ENCODE peak calls at places on chromosomes 13 and 19, in four cellular contexts. U is tibial nerve, L is ovary, V is IMR-90. G is an unnamed sample. For H3K9me3 and H3K4me1, the result is how much of the 10 kb centered on the place peaks cover.

GRCh38 chr13:111658150-111659100 is 338.0 kb downstream of the TEX29 start:
- DNase-seq in U (no peak), L (no peak), V (no peak), G (no peak)

GRCh38 chr13:97194473-97194872 is 27.7 kb upstream of the MBNL2 start:
- DNase-seq in U (no peak), L (no peak), V (peak), G (no peak)

GRCh38 chr19:20667281-20667680 is 5.9 kb upstream of the ZNF626 start:
- DNase-seq in U (no peak), L (no peak), V (no peak), G (no peak)

GRCh38 chr13:112771877-112772538 is 82.2 kb downstream of the ATP11A start:
- DNase-seq in U (no peak), L (no peak), V (no peak), G (no peak)

GRCh38 chr13:20824762-20825161 is 51.0 kb upstream of the EEF1AKMT1 start:
- DNase-seq in U (no peak), L (no peak), V (peak), G (no peak)

GRCh38 chr13:111398715-111399299 is 78.4 kb downstream of the TEX29 start:
- DNase-seq in U (no peak), L (no peak), V (no peak), G (no peak)

GRCh38 chr19:11090264-11091032 is 1.2 kb downstream of the LDLR start:
- DNase-seq in U (peak), L (peak), V (peak), G (peak)

GRCh38 chr19:55528030-55528801 is 8.7 kb downstream of the SBK2 start:
- DNase-seq in U (no peak), L (no peak), V (peak), G (no peak)

GRCh38 chr13:102487330-102487729 is 85.5 kb upstream of the FGF14 start:
- DNase-seq in U (no peak), L (no peak), V (no peak), G (no peak)

GRCh38 chr13:95456837-95457236 is 95.7 kb upstream of the CLDN10 start:
- DNase-seq in U (no peak), L (no peak), V (no peak), G (no peak)

GRCh38 chr13:33229446-33230177 is 55.9 kb downstream of the STARD13 start:
- DNase-seq in U (peak), L (no peak), V (no peak), G (no peak)

GRCh38 chr19:5138606-5139594 is 170.0 kb downstream of the KDM4B start:
- DNase-seq in U (peak), L (peak), V (peak), G (no peak)

GRCh38 chr19:50796128-50796633 is 6.0 kb downstream of the ACP4 start:
- DNase-seq in U (no peak), L (no peak), V (no peak), G (no peak)

GRCh38 chr13:97904059-97904458 is 49.4 kb upstream of the IPO5 start:
- DNase-seq in U (no peak), L (no peak), V (no peak), G (no peak)

GRCh38 chr19:10419646-10420443 is 493 bp upstream of the PDE4A start:
- DNase-seq in U (no peak), L (peak), V (peak), G (no peak)

GRCh38 chr19:34677386-34678084 is at the start of gene ZNF302:
- DNase-seq in U (peak), L (peak), V (peak), G (peak)

GRCh38 chr13:88436974-88437373 is 765.8 kb downstream of the SLITRK5 start:
- DNase-seq in U (no peak), L (no peak), V (no peak), G (no peak)

GRCh38 chr19:3189702-3190469 is 4.2 kb downstream of the NCLN start:
- DNase-seq in U (no peak), L (no peak), V (no peak), G (no peak)

GRCh38 chr19:45152504-45153338 is 8.1 kb downstream of the NKPD1 start:
- DNase-seq in U (peak), L (peak), V (peak), G (peak)

GRCh38 chr19:50896591-50897190 is 14.5 kb downstream of the KLK4 start:
- DNase-seq in U (no peak), L (no peak), V (peak), G (peak)

GRCh38 chr19:49119411-49120324 is at the start of gene PPFIA3:
- DNase-seq in U (peak), L (peak), V (peak), G (peak)

GRCh38 chr19:5621311-5621944 is 1.1 kb downstream of the SAFB2 start:
- DNase-seq in U (peak), L (peak), V (no peak), G (peak)

GRCh38 chr19:952680-953500 is 27.1 kb downstream of the ARID3A start:
- DNase-seq in U (no peak), L (peak), V (no peak), G (peak)

GRCh38 chr19:40420766-40421467 is 4.9 kb downstream of the SERTAD1 start:
- DNase-seq in U (peak), L (peak), V (peak), G (peak)

GRCh38 chr19:44725251-44725650 is 23.3 kb upstream of the BCL3 start:
- DNase-seq in U (no peak), L (no peak), V (no peak), G (no peak)

GRCh38 chr19:5144545-5145179 is 175.7 kb downstream of the KDM4B start:
- DNase-seq in U (no peak), L (peak), V (no peak), G (no peak)

GRCh38 chr13:94416454-94417080 is 62.9 kb downstream of the DCT start:
- DNase-seq in U (no peak), L (no peak), V (peak), G (no peak)

GRCh38 chr13:88857256-88857655 is 1186.1 kb downstream of the SLITRK5 start:
- DNase-seq in U (no peak), L (no peak), V (no peak), G (no peak)

GRCh38 chr19:3660493-3661219 is 34.1 kb upstream of the CACTIN start:
- DNase-seq in U (no peak), L (no peak), V (no peak), G (no peak)

GRCh38 chr13:112960671-112961070 is 8.3 kb upstream of the MCF2L start:
- DNase-seq in U (no peak), L (no peak), V (no peak), G (no peak)

DNA sequence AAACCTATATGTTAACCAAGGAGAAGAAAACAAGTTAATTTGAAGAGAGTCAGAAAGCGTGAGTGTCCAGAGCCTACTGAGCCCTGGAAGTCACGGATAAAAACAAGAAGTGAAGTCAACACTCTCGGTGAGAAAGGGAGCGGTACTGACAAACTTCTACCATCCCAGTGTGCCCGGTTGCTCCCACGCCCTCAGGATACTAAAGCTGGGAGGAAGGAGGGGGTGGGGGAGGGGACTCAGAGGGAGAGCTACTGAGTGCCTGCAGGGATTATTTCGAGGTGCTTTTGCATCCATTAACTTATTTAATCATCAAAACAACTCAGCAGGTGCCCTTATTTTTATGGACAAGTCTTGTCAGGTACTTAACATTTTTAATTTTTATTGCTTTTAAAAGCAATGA is 166.2 kb downstream of the ZIC5 start:
- DNase-seq in U (no peak), L (no peak), V (no peak), G (no peak)
- H3K9me3 ChIP-seq in U (under half), L (under half), V (under half), G (under half)

GRCh38 chr19:33325920-33326319 is 23.6 kb upstream of the CEBPA start:
- DNase-seq in U (peak), L (no peak), V (no peak), G (no peak)
- H3K4me1 ChIP-seq in U (under half), L (under half), V (under half), G (under half)

DNA sequence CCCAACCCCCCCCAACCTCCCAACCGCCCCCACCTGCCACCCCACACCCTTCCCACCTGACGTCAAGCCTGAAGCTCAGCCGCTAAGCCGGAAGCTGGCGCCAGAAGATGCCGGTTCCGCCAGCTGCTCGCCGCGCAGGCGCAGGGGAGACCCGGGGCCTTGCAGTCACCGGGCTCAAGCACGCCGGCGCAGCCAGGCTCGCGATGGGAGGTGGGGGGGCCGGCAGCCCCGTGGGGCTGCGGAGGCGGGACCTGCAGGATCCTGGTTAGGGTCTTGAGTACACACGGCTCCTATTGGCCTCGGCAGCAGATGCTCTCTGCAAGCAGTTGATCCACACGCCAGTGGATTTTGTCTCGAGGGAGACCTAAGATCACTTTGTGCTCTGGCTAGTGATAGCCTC is at the start of gene LIG4:
- DNase-seq in U (peak), L (peak), V (peak), G (peak)
- TF ChIP-seq POLR2A in U (no peak), L (no peak), V (no peak), G (peak)

GRCh38 chr13:50919291-50919690 is 9.7 kb downstream of the RNASEH2B start:
- DNase-seq in U (no peak), L (no peak), V (peak), G (no peak)

GRCh38 chr13:50928088-50928487 is 18.5 kb downstream of the RNASEH2B start:
- DNase-seq in U (no peak), L (no peak), V (no peak), G (no peak)

GRCh38 chr13:50921706-50922105 is 12.1 kb downstream of the RNASEH2B start:
- DNase-seq in U (no peak), L (no peak), V (no peak), G (no peak)

GRCh38 chr13:50924025-50924424 is 14.4 kb downstream of the RNASEH2B start:
- DNase-seq in U (no peak), L (no peak), V (no peak), G (no peak)

DNA sequence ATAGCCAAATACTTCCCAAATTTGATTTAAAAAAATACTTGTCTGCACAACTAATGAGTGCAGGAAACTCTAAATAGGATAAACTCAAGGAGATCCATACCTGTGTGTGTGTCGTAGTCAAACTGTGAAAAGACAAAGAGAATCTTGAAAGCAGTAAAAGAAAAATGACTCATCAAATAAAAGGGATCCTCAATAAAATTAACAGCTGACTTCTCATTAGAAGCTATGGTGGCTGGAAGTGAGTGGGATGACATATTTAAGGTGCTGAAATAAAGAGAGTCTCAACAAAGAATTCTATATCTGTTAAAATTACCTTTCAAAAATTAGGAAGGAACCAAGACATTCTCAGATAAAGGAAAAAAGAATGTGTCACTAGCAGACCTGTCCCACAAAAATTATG is 13.7 kb downstream of the RNASEH2B start:
- DNase-seq in U (no peak), L (no peak), V (no peak), G (no peak)
- H3K9me3 ChIP-seq in U (under half), L (under half), V (under half), G (under half)

DNA sequence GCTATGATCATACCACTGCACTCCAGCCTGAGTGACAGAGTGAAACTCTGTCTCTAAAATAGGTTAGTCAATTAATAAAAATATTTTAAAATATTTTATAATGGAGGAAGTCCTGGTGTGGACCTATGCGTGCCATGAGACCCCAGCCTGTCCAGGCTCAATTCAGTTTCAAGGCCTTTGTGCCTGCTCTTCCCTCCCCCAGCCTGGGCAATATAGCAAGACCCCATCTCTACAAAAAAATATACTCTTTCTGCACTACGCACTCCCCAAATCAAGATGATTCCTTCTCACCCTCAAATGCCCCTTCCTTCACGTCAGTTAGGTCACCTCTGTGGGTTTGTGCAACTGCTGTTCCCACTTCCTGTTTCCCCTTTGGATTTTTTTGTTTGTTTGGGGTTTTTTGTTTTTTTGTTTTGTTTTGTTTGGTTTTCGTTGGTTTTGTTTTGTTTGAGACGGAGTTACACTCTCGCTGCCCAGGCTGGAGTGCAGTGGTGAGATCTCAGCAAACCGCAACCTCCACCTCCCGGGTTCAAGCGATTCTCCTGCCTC is 1.4 kb upstream of the HSH2D start:
- DNase-seq in U (no peak), L (no peak), V (no peak), G (no peak)
- H3K4me1 ChIP-seq in U (under half), L (under half), V (under half), G (under half)

DNA sequence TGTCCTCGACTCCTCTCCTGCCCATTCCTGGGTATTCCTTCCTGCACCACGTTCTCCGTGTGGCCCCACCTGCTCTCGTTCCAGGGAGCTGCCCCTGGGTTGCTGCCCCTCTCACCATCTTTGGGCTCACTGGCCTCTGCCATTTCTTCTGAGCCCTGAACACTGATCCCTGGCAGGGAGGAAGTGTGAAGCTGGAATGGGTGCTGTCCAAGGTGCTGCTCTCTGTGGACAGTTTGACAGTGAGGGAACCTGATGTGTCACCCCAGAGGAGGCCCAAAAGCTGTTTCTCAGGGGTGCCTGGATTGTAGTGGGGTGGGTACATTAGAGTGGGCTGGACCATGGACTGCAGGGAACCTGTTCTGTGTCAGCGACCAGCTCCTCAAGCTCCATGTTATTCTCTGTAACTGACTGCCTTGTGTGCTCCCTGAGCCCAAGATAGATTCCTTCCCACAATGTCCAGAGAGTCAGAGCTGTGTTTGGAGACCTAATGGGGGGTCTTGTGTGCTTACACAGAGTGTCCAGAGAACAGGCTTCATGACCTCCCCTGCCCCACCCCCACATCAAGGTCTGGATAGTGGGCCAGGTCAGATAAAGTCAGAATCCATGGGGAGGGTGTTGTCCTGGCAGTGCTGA is 7.2 kb upstream of the CEACAM8 start:
- DNase-seq in U (no peak), L (no peak), V (peak), G (no peak)
- TF ChIP-seq POLR2A in U (no peak), L (no peak), V (no peak), G (no peak)

GRCh38 chr19:23381114-23381513 is 14.2 kb downstream of the ZNF91 start:
- DNase-seq in U (no peak), L (no peak), V (no peak), G (no peak)

GRCh38 chr19:23382955-23383354 is 12.3 kb downstream of the ZNF91 start:
- DNase-seq in U (no peak), L (no peak), V (no peak), G (no peak)

GRCh38 chr19:23384858-23385257 is 10.4 kb downstream of the ZNF91 start:
- DNase-seq in U (no peak), L (no peak), V (no peak), G (no peak)

GRCh38 chr19:23384166-23384565 is 11.1 kb downstream of the ZNF91 start:
- DNase-seq in U (no peak), L (no peak), V (no peak), G (no peak)

DNA sequence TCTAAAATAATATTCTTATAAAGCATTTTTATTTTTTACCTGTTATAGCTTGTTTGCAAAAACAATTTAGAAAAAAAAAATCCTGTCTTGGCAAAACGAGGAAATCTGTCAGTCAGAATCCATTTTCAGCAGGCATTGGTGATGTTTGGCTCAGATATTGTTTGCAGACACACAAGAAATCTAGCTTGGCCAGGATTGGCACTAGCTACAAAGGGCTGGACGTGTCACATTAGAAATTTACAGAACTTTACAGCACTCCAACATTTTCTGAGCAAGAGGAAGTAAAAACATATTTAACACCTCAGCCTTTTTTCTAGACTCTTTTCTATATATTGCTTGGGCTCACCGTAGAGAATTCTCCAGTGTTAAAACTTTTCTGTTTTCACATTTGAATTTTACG is 9.9 kb downstream of the ZNF91 start:
- DNase-seq in U (no peak), L (no peak), V (no peak), G (no peak)
- H3K9me3 ChIP-seq in U (half or more), L (under half), V (under half), G (under half)

DNA sequence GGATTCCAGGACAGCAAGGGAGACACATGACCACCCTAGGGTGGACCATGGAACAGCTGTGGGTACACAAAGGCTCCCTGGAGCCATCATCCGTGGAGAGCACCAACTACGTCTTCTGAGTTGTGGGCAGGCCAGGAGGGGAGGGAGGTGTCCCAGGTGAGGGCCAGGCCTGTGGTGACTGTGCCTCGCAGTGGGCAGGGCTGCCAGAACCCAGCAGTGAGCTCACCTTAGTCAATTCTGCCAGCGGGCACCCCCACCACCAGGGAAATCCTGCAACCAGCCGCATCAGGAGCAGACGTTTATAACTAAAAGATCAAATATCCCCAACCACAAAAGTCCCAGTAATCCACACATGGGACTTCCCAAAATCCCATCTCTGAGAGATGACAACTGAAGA is 19.6 kb downstream of the ELL start:
- DNase-seq in U (no peak), L (no peak), V (no peak), G (no peak)
- H3K4me1 ChIP-seq in U (half or more), L (under half), V (under half), G (under half)

G was measured in prostate gland.